ENCODE peak calls at places on chromosomes 6 and 20, in nine cellular contexts. Z is GM12865, F is tibial artery, K is Panc1, E is body of pancreas, H is pancreas, R is IMR-90, O is mucosa of descending colon, I is endothelial cell. J is an unnamed sample.

GRCh38 chr6:75374913-75375530 is 90.4 kb upstream of the TMEM30A start:
- DNase-seq in Z (no peak), F (no peak), K (no peak), E (no peak), H (no peak), R (no peak), O (no peak), I (no peak), J (no peak)

GRCh38 chr20:3045042-3045815 is 623 bp upstream of the MRPS26 start:
- DNase-seq in Z (peak), F (peak), K (no peak), E (peak), H (peak), R (peak), O (no peak), I (no peak), J (peak)

GRCh38 chr6:134477991-134478635 is 160.2 kb upstream of the SGK1 start:
- DNase-seq in Z (no peak), F (no peak), K (no peak), E (no peak), H (no peak), R (peak), O (no peak), I (no peak), J (no peak)

GRCh38 chr6:4577406-4577805 is 198.8 kb upstream of the CDYL start:
- DNase-seq in Z (no peak), F (no peak), K (peak), E (peak), H (peak), R (peak), O (no peak), I (no peak), J (peak)

GRCh38 chr20:17314262-17314661 is 87.4 kb downstream of the PCSK2 start:
- DNase-seq in Z (no peak), F (no peak), K (no peak), E (no peak), H (no peak), R (no peak), O (no peak), I (no peak), J (no peak)

GRCh38 chr20:63775096-63775978 is 35.8 kb downstream of the SLC2A4RG start:
- DNase-seq in Z (no peak), F (no peak), K (no peak), E (peak), H (peak), R (peak), O (no peak), I (peak), J (no peak)

GRCh38 chr6:170207586-170207985 is 83.3 kb downstream of the DLL1 start:
- DNase-seq in Z (no peak), F (peak), K (no peak), E (no peak), H (no peak), R (no peak), O (no peak), I (no peak), J (peak)

GRCh38 chr6:91476000-91476399 is 889.1 kb upstream of the MAP3K7 start:
- DNase-seq in Z (peak), F (peak), K (peak), E (peak), H (no peak), R (peak), O (no peak), I (no peak), J (no peak)

GRCh38 chr6:36731622-36732310 is 34.1 kb downstream of the RAB44 start:
- DNase-seq in Z (no peak), F (no peak), K (no peak), E (no peak), H (no peak), R (no peak), O (peak), I (no peak), J (no peak)

GRCh38 chr6:116221067-116221466 is 32.8 kb downstream of the TSPYL4 start:
- DNase-seq in Z (no peak), F (no peak), K (no peak), E (no peak), H (no peak), R (peak), O (no peak), I (no peak), J (no peak)

GRCh38 chr20:15776773-15777172 is 796.5 kb downstream of the KIF16B start:
- DNase-seq in Z (no peak), F (no peak), K (no peak), E (no peak), H (no peak), R (no peak), O (no peak), I (no peak), J (no peak)

GRCh38 chr6:22526753-22527152 is 42.6 kb upstream of the HDGFL1 start:
- DNase-seq in Z (no peak), F (no peak), K (no peak), E (no peak), H (no peak), R (peak), O (no peak), I (no peak), J (no peak)

GRCh38 chr6:167742719-167743303 is 83.9 kb upstream of the AFDN start:
- DNase-seq in Z (no peak), F (no peak), K (no peak), E (no peak), H (no peak), R (no peak), O (no peak), I (no peak), J (no peak)

DNA sequence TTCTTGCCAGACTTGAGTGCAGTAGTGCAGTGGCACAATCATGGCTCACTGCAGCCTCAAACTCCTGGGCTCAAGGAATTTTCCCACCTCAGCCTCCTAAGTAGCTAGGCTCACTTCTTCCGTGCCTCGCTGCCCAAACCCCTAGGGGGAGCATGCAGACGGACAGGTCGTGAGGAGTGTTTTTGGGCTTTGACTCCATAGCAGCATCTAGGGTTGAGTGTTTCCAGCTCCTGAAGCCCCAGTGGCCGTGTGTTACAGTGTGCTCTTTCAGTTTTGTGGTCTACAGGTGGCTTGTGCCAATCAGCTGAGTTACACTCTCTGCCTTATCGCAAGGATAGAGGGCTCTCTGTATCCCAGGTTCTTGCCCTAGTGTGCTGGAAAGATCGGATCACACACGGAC is 33.4 kb downstream of the NCOA3 start:
- DNase-seq in Z (peak), F (no peak), K (no peak), E (no peak), H (no peak), R (no peak), O (no peak), I (peak), J (no peak)
- TF ChIP-seq CTCF in Z (peak), F (no peak), K (peak), E (no peak), H (no peak), R (no peak), O (no peak), I (no peak), J (no peak)

GRCh38 chr6:165571068-165571682 is 91.9 kb downstream of the PDE10A start:
- DNase-seq in Z (no peak), F (no peak), K (no peak), E (no peak), H (no peak), R (peak), O (no peak), I (no peak), J (no peak)
- TF ChIP-seq CTCF in Z (no peak), F (no peak), K (no peak), E (no peak), H (no peak), R (no peak), O (no peak), I (no peak), J (no peak)

GRCh38 chr20:58829531-58829941 is 21.2 kb downstream of the GNAS-AS1 start:
- DNase-seq in Z (no peak), F (no peak), K (no peak), E (no peak), H (no peak), R (peak), O (no peak), I (no peak), J (no peak)
- TF ChIP-seq CTCF in Z (no peak), F (no peak), K (no peak), E (no peak), H (no peak), R (no peak), O (no peak), I (no peak), J (no peak)

GRCh38 chr6:89385156-89385667 is 26.9 kb downstream of the RRAGD start:
- DNase-seq in Z (peak), F (no peak), K (no peak), E (no peak), H (no peak), R (no peak), O (no peak), I (no peak), J (no peak)

GRCh38 chr6:89379281-89379680 is 26.8 kb upstream of the UBE2J1 start:
- DNase-seq in Z (no peak), F (no peak), K (no peak), E (no peak), H (no peak), R (no peak), O (no peak), I (no peak), J (no peak)

GRCh38 chr6:89378628-89379027 is 26.1 kb upstream of the UBE2J1 start:
- DNase-seq in Z (no peak), F (no peak), K (no peak), E (no peak), H (no peak), R (no peak), O (no peak), I (no peak), J (no peak)

GRCh38 chr6:89385846-89386245 is 26.2 kb downstream of the RRAGD start:
- DNase-seq in Z (no peak), F (no peak), K (no peak), E (no peak), H (no peak), R (no peak), O (no peak), I (no peak), J (no peak)

GRCh38 chr6:89381031-89381430 is 28.5 kb upstream of the UBE2J1 start:
- DNase-seq in Z (no peak), F (no peak), K (no peak), E (no peak), H (no peak), R (no peak), O (no peak), I (no peak), J (no peak)
- TF ChIP-seq CTCF in Z (no peak), F (no peak), K (no peak), E (no peak), H (no peak), R (no peak), O (no peak), I (no peak), J (no peak)

GRCh38 chr20:44695295-44696230 is 19.6 kb upstream of the CCN5 start:
- DNase-seq in Z (peak), F (no peak), K (no peak), E (no peak), H (no peak), R (peak), O (no peak), I (no peak), J (no peak)

GRCh38 chr20:44694159-44694558 is 21.0 kb upstream of the CCN5 start:
- DNase-seq in Z (no peak), F (no peak), K (no peak), E (no peak), H (no peak), R (no peak), O (no peak), I (no peak), J (no peak)

GRCh38 chr20:44693625-44694024 is 21.5 kb upstream of the CCN5 start:
- DNase-seq in Z (no peak), F (no peak), K (no peak), E (no peak), H (no peak), R (no peak), O (no peak), I (no peak), J (no peak)

GRCh38 chr20:44698351-44698750 is 16.8 kb upstream of the CCN5 start:
- DNase-seq in Z (no peak), F (no peak), K (no peak), E (no peak), H (no peak), R (no peak), O (no peak), I (no peak), J (no peak)

DNA sequence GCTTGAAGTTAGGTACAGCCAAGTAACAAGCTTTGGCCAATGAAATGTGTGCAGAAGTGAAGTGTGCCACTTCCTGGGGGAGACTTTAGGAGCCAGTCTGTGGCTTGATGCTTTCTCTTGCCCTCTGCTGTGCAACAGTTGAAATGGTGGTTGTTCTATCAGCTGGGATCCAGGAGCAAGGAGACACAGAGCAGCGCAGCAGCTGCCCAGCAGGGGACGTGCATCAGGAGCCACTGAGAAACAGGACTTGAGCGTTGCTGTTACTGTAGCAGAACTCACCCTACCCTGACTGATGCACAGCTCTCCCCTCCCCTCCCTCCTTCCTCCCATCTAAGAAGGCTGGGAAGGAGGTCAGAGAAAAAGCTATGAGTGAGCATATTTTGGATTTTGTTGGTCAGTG is 18.9 kb upstream of the CCN5 start:
- DNase-seq in Z (peak), F (no peak), K (no peak), E (no peak), H (no peak), R (no peak), O (no peak), I (no peak), J (no peak)
- TF ChIP-seq CTCF in Z (peak), F (no peak), K (no peak), E (no peak), H (no peak), R (no peak), O (no peak), I (no peak), J (no peak)